ENCODE peak calls at places on chromosomes 2 and 18, in four cellular contexts. T, A, S and Y are unnamed samples.

GRCh38 chr2:207746131-207746530 is 23.6 kb downstream of the FZD5 start:
- DNase-seq in S (no peak), A (peak; percentile 76), T (peak; percentile 85), Y (peak; percentile 55)

GRCh38 chr2:74278694-74279093 is 64.5 kb downstream of the SLC4A5 start:
- DNase-seq in T (no peak), A (no peak), S (no peak), Y (no peak)

GRCh38 chr2:141497262-141497661 is 633.6 kb downstream of the LRP1B start:
- DNase-seq in S (no peak), A (no peak), T (no peak), Y (no peak)

GRCh38 chr2:121004271-121004812 is 268.7 kb downstream of the GLI2 start:
- DNase-seq in S (no peak), T (no peak), A (no peak), Y (no peak)

GRCh38 chr18:13485604-13486003 is 240.8 kb downstream of the FAM210A start:
- DNase-seq in T (no peak), S (no peak), A (no peak), Y (no peak)

GRCh38 chr2:125167820-125168219 is 1142.7 kb downstream of the CNTNAP5 start:
- DNase-seq in T (no peak), A (no peak), S (no peak), Y (no peak)

GRCh38 chr2:109457811-109458210 is 156.0 kb downstream of the SEPTIN10 start:
- DNase-seq in S (no peak), A (no peak), T (no peak), Y (no peak)

GRCh38 chr18:76821356-76821874 is 942 bp upstream of the ZNF236 start:
- DNase-seq in T (no peak), A (no peak), S (no peak), Y (no peak)

GRCh38 chr18:23805898-23806297 is 116.6 kb downstream of the LAMA3 start:
- DNase-seq in T (no peak), S (no peak), A (no peak), Y (no peak)

GRCh38 chr2:45759310-45759851 is 107.9 kb downstream of the PRKCE start:
- DNase-seq in T (no peak), A (no peak), S (no peak), Y (no peak)

GRCh38 chr2:79717364-79718007 is 204.6 kb downstream of the CTNNA2 start:
- DNase-seq in S (no peak), A (no peak), T (peak; percentile 13), Y (peak; percentile 16)

GRCh38 chr2:217792611-217793527 is 209.9 kb downstream of the TNS1 start:
- DNase-seq in T (peak; percentile 64), A (no peak), S (no peak), Y (no peak)

GRCh38 chr2:226115102-226115831 is 684.4 kb downstream of the IRS1 start:
- DNase-seq in T (peak; percentile 94), A (no peak), S (no peak), Y (no peak)

GRCh38 chr2:65316072-65316471 is 88.4 kb downstream of the ACTR2 start:
- DNase-seq in T (no peak), S (no peak), A (no peak), Y (no peak)

GRCh38 chr18:33560686-33561370 is 17.2 kb upstream of the ASXL3 start:
- DNase-seq in S (peak; percentile 11), A (peak; percentile 2), T (peak; percentile 7), Y (no peak)

GRCh38 chr2:41870948-41871522 is 176.8 kb upstream of the PKDCC start:
- DNase-seq in T (no peak), S (no peak), A (no peak), Y (peak; percentile 66)

GRCh38 chr2:71794611-71795010 is 341.2 kb downstream of the DYSF start:
- DNase-seq in T (no peak), A (no peak), S (no peak), Y (no peak)
- TF ChIP-seq CREM in T (no peak), A (no peak), S (no peak), Y (no peak)

GRCh38 chr18:36284671-36285295 is 12.7 kb upstream of the FHOD3 start:
- DNase-seq in T (peak; percentile 62), S (peak; percentile 40), A (peak; percentile 78), Y (peak; percentile 28)
- TF ChIP-seq NR2C2 in T (no peak), S (no peak), A (no peak), Y (no peak)

GRCh38 chr2:162316590-162316989 is 1.9 kb downstream of the IFIH1 start:
- DNase-seq in S (no peak), A (no peak), T (no peak), Y (no peak)

GRCh38 chr2:162312853-162313252 is 5.6 kb downstream of the IFIH1 start:
- DNase-seq in A (no peak), T (no peak), S (no peak), Y (no peak)

GRCh38 chr2:162318280-162319222 is at the start of gene IFIH1:
- DNase-seq in T (peak; percentile 91), A (peak; percentile 71), S (peak; percentile 94), Y (peak; percentile 70)

GRCh38 chr2:162317058-162317742 is 1.3 kb downstream of the IFIH1 start:
- DNase-seq in T (no peak), S (no peak), A (no peak), Y (no peak)

GRCh38 chr2:162317910-162318279 is 589 bp downstream of the IFIH1 start:
- DNase-seq in S (no peak), T (no peak), A (peak; percentile 19), Y (peak; percentile 26)
- TF ChIP-seq TCF7 in S (no peak), T (no peak), A (no peak), Y (no peak)

DNA sequence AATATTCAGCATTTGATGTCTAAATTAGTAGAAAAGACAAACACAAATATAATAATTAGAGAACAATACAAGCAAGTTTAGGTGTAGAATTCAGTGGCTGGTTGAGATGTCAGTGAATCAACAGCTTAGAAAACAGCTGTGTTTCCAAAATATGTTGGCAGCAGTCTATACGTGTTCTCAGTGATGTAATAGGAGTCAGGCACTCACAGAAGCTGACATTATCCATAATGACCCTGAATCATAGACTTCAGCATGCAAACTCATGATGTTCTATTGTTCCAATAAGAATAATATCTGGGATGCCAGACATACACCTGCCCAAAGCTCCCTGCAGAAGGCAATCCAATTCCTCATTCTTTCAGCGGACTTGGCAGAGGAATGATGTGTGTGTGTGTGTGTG is 164.7 kb downstream of the SLC8A1 start:
- DNase-seq in A (no peak), T (no peak), S (no peak), Y (no peak)
- TF ChIP-seq CREM in A (no peak), T (no peak), S (no peak), Y (no peak)

DNA sequence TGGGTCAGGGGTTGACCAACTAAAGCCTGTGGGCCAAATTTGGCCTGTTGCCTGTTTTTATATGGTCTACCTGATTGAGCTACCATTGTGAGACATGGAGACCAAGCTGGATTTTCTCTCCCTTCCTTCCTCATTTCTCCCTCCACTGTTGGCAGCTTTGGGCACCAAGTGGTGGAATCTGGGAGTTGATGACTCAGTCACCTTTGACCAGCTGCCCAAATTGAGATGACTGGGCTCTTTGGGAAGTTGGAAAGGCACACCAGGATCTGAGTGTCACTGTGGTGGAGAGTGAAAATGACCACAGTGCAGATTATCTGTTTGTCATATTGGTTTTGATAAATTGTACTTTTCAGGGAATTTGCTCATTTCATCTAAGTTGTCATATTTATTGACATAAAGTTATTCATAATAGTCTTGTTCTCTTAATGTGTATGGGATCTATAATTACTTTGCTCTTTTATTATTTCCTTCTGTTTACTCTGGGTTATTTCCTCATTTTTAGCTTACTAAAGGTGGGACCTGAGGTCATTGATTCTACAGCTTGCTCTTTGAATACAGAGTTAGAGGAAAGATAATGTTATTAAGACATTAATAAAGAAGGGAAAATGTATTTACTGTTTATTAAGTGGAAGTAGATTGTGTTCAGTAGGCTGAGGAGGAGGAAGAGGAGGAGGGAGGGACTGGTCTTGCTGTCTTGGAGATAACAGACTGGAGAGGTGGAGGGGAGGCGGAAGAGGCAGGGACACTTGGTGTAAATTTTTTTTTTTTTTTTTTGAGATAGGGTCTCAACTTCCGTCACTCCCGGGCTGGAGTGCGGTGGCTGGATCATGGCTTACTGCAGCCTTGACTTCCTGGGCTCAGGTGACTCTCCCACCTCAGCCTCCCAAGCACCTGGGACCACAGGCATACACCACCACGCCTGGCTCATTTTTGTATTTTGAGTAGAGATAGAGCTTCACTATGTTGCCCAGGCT is 31.8 kb downstream of the AGFG1 start:
- DNase-seq in S (no peak), A (peak; percentile 77), T (peak; percentile 50), Y (no peak)
- TF ChIP-seq NR2C2 in S (no peak), A (no peak), T (no peak), Y (no peak)

GRCh38 chr2:26971911-26972786 is 1.7 kb downstream of the MAPRE3 start:
- DNase-seq in A (peak; percentile 46), S (no peak), T (no peak), Y (no peak)
- TF ChIP-seq TCF7 in A (no peak), S (no peak), T (no peak), Y (no peak)

GRCh38 chr2:239777219-239777618 is 247.9 kb downstream of the NDUFA10 start:
- DNase-seq in A (no peak), S (no peak), T (no peak), Y (no peak)

GRCh38 chr2:239779592-239779983 is 245.6 kb downstream of the NDUFA10 start:
- DNase-seq in S (no peak), A (no peak), T (no peak), Y (no peak)

GRCh38 chr2:239776441-239777033 is 248.6 kb downstream of the NDUFA10 start:
- DNase-seq in T (no peak), S (no peak), A (no peak), Y (no peak)

GRCh38 chr2:239778861-239779591 is 246.1 kb downstream of the NDUFA10 start:
- DNase-seq in S (no peak), T (no peak), A (no peak), Y (no peak)

GRCh38 chr2:239778042-239778811 is 246.9 kb downstream of the NDUFA10 start:
- DNase-seq in T (no peak), A (no peak), S (no peak), Y (no peak)
- TF ChIP-seq CREM in T (no peak), A (no peak), S (no peak), Y (no peak)

GRCh38 chr2:28382755-28383154 is 9.9 kb upstream of the FOSL2 start:
- DNase-seq in A (peak; percentile 26), T (no peak), S (no peak), Y (no peak)
- TF ChIP-seq NR2C2 in A (peak; percentile 14), T (no peak), S (no peak), Y (no peak)

GRCh38 chr2:34664266-34664665 is 1065.2 kb upstream of the FAM98A start:
- DNase-seq in S (no peak), A (no peak), T (no peak), Y (no peak)
- TF ChIP-seq TCF7 in S (no peak), A (no peak), T (no peak), Y (no peak)